ENCODE peak calls at places on chromosome 7, in eight cellular contexts. A is esophagus muscularis mucosa, M is astrocyte of the spinal cord, N is spleen, O is OCI-LY7, T is breast epithelium, X is stomach, K is HFF-Myc. Q is an unnamed sample.

GRCh38 chr7:148670374-148670773 is 28.3 kb upstream of the CUL1 start:
- DNase-seq in A (no peak), M (no peak), N (no peak), O (no peak), T (no peak), X (no peak), K (no peak), Q (peak; percentile 6)

GRCh38 chr7:131507592-131508331 is 48.7 kb downstream of the PODXL start:
- DNase-seq in A (peak; percentile 95), M (peak; percentile 62), N (peak; percentile 95), O (peak; percentile 73), T (peak; percentile 89), X (peak; percentile 90), K (no peak), Q (peak; percentile 86)

GRCh38 chr7:105578496-105578895 is 2.8 kb downstream of the EFCAB10 start:
- DNase-seq in A (no peak), M (no peak), N (no peak), O (no peak), T (no peak), X (no peak), K (no peak), Q (peak; percentile 59)

GRCh38 chr7:124322561-124322960 is 289.7 kb upstream of the TMEM229A start:
- DNase-seq in A (no peak), M (no peak), N (no peak), O (no peak), T (no peak), X (no peak), K (no peak), Q (peak; percentile 0)

GRCh38 chr7:130793855-130794618 is 60.0 kb upstream of the KLF14 start:
- DNase-seq in A (no peak), M (peak; percentile 51), N (no peak), O (no peak), T (no peak), X (no peak), K (no peak), Q (peak; percentile 69)

GRCh38 chr7:82017334-82017943 is 247.6 kb upstream of the HGF start:
- DNase-seq in A (no peak), M (peak; percentile 44), N (no peak), O (peak; percentile 19), T (no peak), X (no peak), K (no peak), Q (peak; percentile 67)

GRCh38 chr7:155870334-155871180 is 58.3 kb upstream of the SHH start:
- DNase-seq in A (peak; percentile 66), M (no peak), N (peak; percentile 41), O (no peak), T (no peak), X (peak; percentile 24), K (no peak), Q (no peak)

GRCh38 chr7:104252409-104253134 is 44.8 kb upstream of the ORC5 start:
- DNase-seq in A (no peak), M (no peak), N (no peak), O (no peak), T (no peak), X (no peak), K (no peak), Q (no peak)

GRCh38 chr7:80881361-80881760 is 37.5 kb downstream of the SEMA3C start:
- DNase-seq in A (no peak), M (no peak), N (no peak), O (no peak), T (no peak), X (no peak), K (no peak), Q (peak; percentile 26)

GRCh38 chr7:82294258-82294855 is 149.2 kb downstream of the CACNA2D1 start:
- DNase-seq in A (no peak), M (no peak), N (no peak), O (no peak), T (no peak), X (no peak), K (no peak), Q (peak; percentile 46)

GRCh38 chr7:56091591-56091990 is 1.2 kb downstream of the PHKG1 start:
- DNase-seq in A (no peak), M (peak; percentile 33), N (no peak), O (no peak), T (peak; percentile 61), X (no peak), K (no peak), Q (no peak)

GRCh38 chr7:2516194-2516555 is 3.4 kb upstream of the LFNG start:
- DNase-seq in A (no peak), M (peak; percentile 24), N (no peak), O (no peak), T (no peak), X (no peak), K (no peak), Q (peak; percentile 45)

GRCh38 chr7:39949980-39950472 is at the start of gene CDK13:
- DNase-seq in A (peak; percentile 94), M (peak; percentile 74), N (peak; percentile 98), O (peak; percentile 90), T (peak; percentile 70), X (peak; percentile 77), K (peak; percentile 41), Q (peak; percentile 88)

GRCh38 chr7:91772100-91772794 is 108.3 kb downstream of the MTERF1 start:
- DNase-seq in A (no peak), M (peak; percentile 57), N (no peak), O (no peak), T (no peak), X (no peak), K (no peak), Q (no peak)

GRCh38 chr7:130135208-130136205 is 65.2 kb downstream of the KLHDC10 start:
- DNase-seq in A (no peak), M (no peak), N (no peak), O (no peak), T (no peak), X (no peak), K (no peak), Q (no peak)

GRCh38 chr7:18265611-18266281 is 229.8 kb upstream of the HDAC9 start:
- DNase-seq in A (no peak), M (no peak), N (no peak), O (no peak), T (no peak), X (no peak), K (no peak), Q (no peak)

GRCh38 chr7:28315565-28316420 is 96.5 kb upstream of the CREB5 start:
- DNase-seq in A (no peak), M (peak; percentile 56), N (no peak), O (no peak), T (no peak), X (no peak), K (peak; percentile 56), Q (peak; percentile 86)

GRCh38 chr7:147775564-147775963 is 815.0 kb upstream of the C7orf33 start:
- DNase-seq in A (no peak), M (no peak), N (no peak), O (no peak), T (no peak), X (no peak), K (no peak), Q (no peak)

GRCh38 chr7:152699101-152699500 is 23.2 kb upstream of the XRCC2 start:
- DNase-seq in A (no peak), M (no peak), N (no peak), O (no peak), T (no peak), X (no peak), K (no peak), Q (no peak)

GRCh38 chr7:148026713-148027112 is 563.9 kb upstream of the C7orf33 start:
- DNase-seq in A (no peak), M (no peak), N (no peak), O (no peak), T (no peak), X (no peak), K (no peak), Q (no peak)

GRCh38 chr7:28165971-28166955 is 14.3 kb downstream of the JAZF1 start:
- DNase-seq in A (no peak), M (peak; percentile 81), N (no peak), O (no peak), T (no peak), X (no peak), K (peak; percentile 59), Q (peak; percentile 87)

GRCh38 chr7:4265056-4265455 is 417.0 kb upstream of the FOXK1 start:
- DNase-seq in A (no peak), M (no peak), N (peak; percentile 75), O (no peak), T (no peak), X (no peak), K (no peak), Q (no peak)

GRCh38 chr7:11527707-11528106 is 304.3 kb downstream of the THSD7A start:
- DNase-seq in A (no peak), M (no peak), N (no peak), O (no peak), T (no peak), X (no peak), K (no peak), Q (no peak)

GRCh38 chr7:21256310-21256877 is 171.5 kb upstream of the SP4 start:
- DNase-seq in A (no peak), M (peak; percentile 57), N (no peak), O (peak; percentile 45), T (no peak), X (no peak), K (no peak), Q (peak; percentile 7)

GRCh38 chr7:9889557-9889956 is 1084.1 kb upstream of the PHF14 start:
- DNase-seq in A (no peak), M (no peak), N (peak; percentile 9), O (no peak), T (no peak), X (no peak), K (no peak), Q (no peak)

GRCh38 chr7:139620676-139621344 is 97.3 kb downstream of the CLEC2L start:
- DNase-seq in A (no peak), M (no peak), N (no peak), O (peak; percentile 41), T (no peak), X (peak; percentile 44), K (no peak), Q (peak; percentile 37)

GRCh38 chr7:99631311-99632109 is 14.8 kb downstream of the ZSCAN25 start:
- DNase-seq in A (peak; percentile 77), M (peak; percentile 12), N (no peak), O (peak; percentile 9), T (no peak), X (no peak), K (no peak), Q (peak; percentile 17)

GRCh38 chr7:48016641-48017040 is 12.3 kb downstream of the SUN3 start:
- DNase-seq in A (no peak), M (no peak), N (no peak), O (no peak), T (no peak), X (no peak), K (no peak), Q (no peak)
- TF ChIP-seq CTCF in A (no peak), M (no peak), N (no peak), O (no peak), T (no peak), X (no peak), K (no peak), Q (no peak)

GRCh38 chr7:112086496-112087254 is 119.5 kb downstream of the DOCK4 start:
- DNase-seq in A (no peak), M (no peak), N (no peak), O (no peak), T (no peak), X (no peak), K (no peak), Q (no peak)
- H3K4me3 ChIP-seq in A (no peak overlapping the region), M (no peak overlapping the region), N (no peak overlapping the region), O (no peak overlapping the region), T (no peak overlapping the region), X (no peak overlapping the region), K (no peak overlapping the region), Q (no peak overlapping the region)

GRCh38 chr7:74051629-74052410 is 23.8 kb downstream of the ELN start:
- DNase-seq in A (no peak), M (no peak), N (peak; percentile 63), O (peak; percentile 52), T (no peak), X (peak; percentile 64), K (no peak), Q (no peak)
- TF ChIP-seq CTCF in A (no peak), M (peak; percentile 31), N (no peak), O (peak; percentile 56), T (no peak), X (no peak), K (peak; percentile 54), Q (peak; percentile 21)

GRCh38 chr7:50330701-50331100 is 26.2 kb downstream of the IKZF1 start:
- DNase-seq in A (no peak), M (no peak), N (peak; percentile 82), O (peak; percentile 55), T (no peak), X (no peak), K (no peak), Q (no peak)
- H3K4me3 ChIP-seq in A (no peak overlapping the region), M (no peak overlapping the region), N (peak overlapping the region; percentile 13), O (peak overlapping the region; percentile 45), T (no peak overlapping the region), X (no peak overlapping the region), K (no peak overlapping the region), Q (no peak overlapping the region)